ENCODE peak calls at places on chromosomes 6 and 20, in nine cellular contexts. One of them, this sample, is unnamed.

GRCh38 chr20:20492521-20493334 is 124.8 kb downstream of the INSM1 start:
- DNase-seq in epithelial cell of esophagus: no peak
- DNase-seq in cardiac fibroblast: peak; percentile 18
- DNase-seq in cardiac muscle cell: peak; percentile 22
- DNase-seq in testis: no peak
- DNase-seq in tibial artery: no peak
- DNase-seq in CD8-positive, alpha-beta T cell: no peak
- DNase-seq in IMR-90: no peak
- DNase-seq in brain microvascular endothelial cell: no peak
- DNase-seq in this sample: no peak

GRCh38 chr20:34997171-34997570 is 41.5 kb downstream of the MYH7B start:
- DNase-seq in cardiac muscle cell: peak; percentile 63
- DNase-seq in cardiac fibroblast: no peak
- DNase-seq in IMR-90: peak; percentile 15
- DNase-seq in testis: peak; percentile 64
- DNase-seq in CD8-positive, alpha-beta T cell: no peak
- DNase-seq in epithelial cell of esophagus: peak; percentile 30
- DNase-seq in tibial artery: no peak
- DNase-seq in brain microvascular endothelial cell: no peak
- DNase-seq in this sample: no peak

GRCh38 chr20:61933951-61934715 is 131.5 kb downstream of the TAF4 start:
- DNase-seq in IMR-90: no peak
- DNase-seq in cardiac muscle cell: no peak
- DNase-seq in epithelial cell of esophagus: no peak
- DNase-seq in tibial artery: peak; percentile 13
- DNase-seq in CD8-positive, alpha-beta T cell: no peak
- DNase-seq in testis: no peak
- DNase-seq in cardiac fibroblast: no peak
- DNase-seq in brain microvascular endothelial cell: no peak
- DNase-seq in this sample: no peak

GRCh38 chr6:42523158-42523814 is 40.5 kb upstream of the UBR2 start:
- DNase-seq in brain microvascular endothelial cell: peak; percentile 84
- DNase-seq in cardiac muscle cell: no peak
- DNase-seq in epithelial cell of esophagus: peak; percentile 43
- DNase-seq in CD8-positive, alpha-beta T cell: no peak
- DNase-seq in tibial artery: no peak
- DNase-seq in cardiac fibroblast: no peak
- DNase-seq in IMR-90: peak; percentile 37
- DNase-seq in testis: peak; percentile 37
- DNase-seq in this sample: no peak

GRCh38 chr20:10217517-10218410 is 866 bp upstream of the SNAP25 start:
- DNase-seq in IMR-90: peak; percentile 96
- DNase-seq in cardiac muscle cell: peak; percentile 99
- DNase-seq in brain microvascular endothelial cell: peak; percentile 84
- DNase-seq in cardiac fibroblast: peak; percentile 92
- DNase-seq in testis: peak; percentile 91
- DNase-seq in tibial artery: peak; percentile 35
- DNase-seq in CD8-positive, alpha-beta T cell: no peak
- DNase-seq in epithelial cell of esophagus: peak; percentile 63
- DNase-seq in this sample: peak; percentile 90

GRCh38 chr6:152563182-152563581 is 74.0 kb downstream of the SYNE1 start:
- DNase-seq in cardiac muscle cell: no peak
- DNase-seq in cardiac fibroblast: no peak
- DNase-seq in CD8-positive, alpha-beta T cell: no peak
- DNase-seq in IMR-90: no peak
- DNase-seq in brain microvascular endothelial cell: no peak
- DNase-seq in epithelial cell of esophagus: no peak
- DNase-seq in tibial artery: no peak
- DNase-seq in testis: no peak
- DNase-seq in this sample: no peak

GRCh38 chr6:161481786-161482516 is 208.1 kb upstream of the AGPAT4 start:
- DNase-seq in cardiac fibroblast: peak; percentile 16
- DNase-seq in IMR-90: no peak
- DNase-seq in testis: no peak
- DNase-seq in epithelial cell of esophagus: peak; percentile 8
- DNase-seq in cardiac muscle cell: no peak
- DNase-seq in CD8-positive, alpha-beta T cell: no peak
- DNase-seq in brain microvascular endothelial cell: peak; percentile 11
- DNase-seq in tibial artery: no peak
- DNase-seq in this sample: peak; percentile 29

GRCh38 chr6:121780325-121781313 is 345.2 kb downstream of the GJA1 start:
- DNase-seq in CD8-positive, alpha-beta T cell: no peak
- DNase-seq in epithelial cell of esophagus: peak; percentile 93
- DNase-seq in brain microvascular endothelial cell: peak; percentile 59
- DNase-seq in testis: peak; percentile 23
- DNase-seq in IMR-90: peak; percentile 92
- DNase-seq in cardiac fibroblast: peak; percentile 95
- DNase-seq in cardiac muscle cell: peak; percentile 96
- DNase-seq in tibial artery: peak; percentile 88
- DNase-seq in this sample: peak; percentile 94

GRCh38 chr6:20291764-20292227 is 79.5 kb upstream of the MBOAT1 start:
- DNase-seq in CD8-positive, alpha-beta T cell: peak; percentile 34
- DNase-seq in IMR-90: peak; percentile 82
- DNase-seq in tibial artery: peak; percentile 87
- DNase-seq in epithelial cell of esophagus: peak; percentile 85
- DNase-seq in cardiac fibroblast: peak; percentile 89
- DNase-seq in testis: peak; percentile 93
- DNase-seq in cardiac muscle cell: peak; percentile 90
- DNase-seq in brain microvascular endothelial cell: peak; percentile 74
- DNase-seq in this sample: peak; percentile 90

GRCh38 chr20:36145877-36146707 is 8.4 kb upstream of the EPB41L1 start:
- DNase-seq in IMR-90: peak; percentile 44
- DNase-seq in cardiac muscle cell: peak; percentile 32
- DNase-seq in cardiac fibroblast: peak; percentile 39
- DNase-seq in testis: no peak
- DNase-seq in CD8-positive, alpha-beta T cell: no peak
- DNase-seq in brain microvascular endothelial cell: no peak
- DNase-seq in tibial artery: peak; percentile 47
- DNase-seq in epithelial cell of esophagus: no peak
- DNase-seq in this sample: no peak

GRCh38 chr6:115798229-115798628 is 262.5 kb downstream of the FRK start:
- DNase-seq in CD8-positive, alpha-beta T cell: no peak
- DNase-seq in cardiac fibroblast: no peak
- DNase-seq in epithelial cell of esophagus: no peak
- DNase-seq in tibial artery: no peak
- DNase-seq in cardiac muscle cell: no peak
- DNase-seq in testis: no peak
- DNase-seq in IMR-90: no peak
- DNase-seq in brain microvascular endothelial cell: no peak
- DNase-seq in this sample: no peak

GRCh38 chr6:115796061-115796460 is 264.6 kb downstream of the FRK start:
- DNase-seq in epithelial cell of esophagus: no peak
- DNase-seq in CD8-positive, alpha-beta T cell: no peak
- DNase-seq in IMR-90: no peak
- DNase-seq in cardiac muscle cell: no peak
- DNase-seq in tibial artery: no peak
- DNase-seq in cardiac fibroblast: no peak
- DNase-seq in brain microvascular endothelial cell: no peak
- DNase-seq in testis: no peak
- DNase-seq in this sample: no peak

DNA sequence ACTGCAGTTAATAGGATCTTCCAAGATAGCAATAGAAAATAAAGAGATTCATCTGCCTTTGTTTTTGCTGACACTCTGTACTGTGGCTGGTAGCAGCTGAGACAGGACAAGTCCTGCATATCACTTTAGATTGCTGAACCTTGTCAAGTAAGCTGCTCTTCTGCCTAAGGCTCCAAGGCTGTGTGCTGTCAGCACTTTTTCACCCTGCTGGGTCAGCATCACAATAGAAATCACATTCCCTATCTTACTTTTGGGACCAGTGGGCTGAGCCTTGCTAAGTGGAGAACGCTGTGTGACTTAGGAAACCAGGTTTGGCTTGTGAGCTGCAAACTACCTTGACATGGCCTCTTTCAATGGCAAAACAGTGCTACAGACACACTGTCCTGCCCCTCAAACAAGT is 263.9 kb downstream of the FRK start:
- DNase-seq in CD8-positive, alpha-beta T cell: no peak
- DNase-seq in cardiac fibroblast: no peak
- DNase-seq in testis: no peak
- DNase-seq in tibial artery: no peak
- DNase-seq in brain microvascular endothelial cell: no peak
- DNase-seq in cardiac muscle cell: no peak
- DNase-seq in IMR-90: no peak
- DNase-seq in epithelial cell of esophagus: no peak
- DNase-seq in this sample: no peak
- TF ChIP-seq CTCF in CD8-positive, alpha-beta T cell: no peak
- TF ChIP-seq CTCF in cardiac fibroblast: no peak
- TF ChIP-seq CTCF in testis: no peak
- TF ChIP-seq CTCF in tibial artery: no peak
- TF ChIP-seq CTCF in brain microvascular endothelial cell: no peak
- TF ChIP-seq CTCF in cardiac muscle cell: no peak
- TF ChIP-seq CTCF in IMR-90: no peak
- TF ChIP-seq CTCF in epithelial cell of esophagus: no peak
- TF ChIP-seq CTCF in this sample: no peak

GRCh38 chr6:27679308-27679967 is 206.5 kb upstream of the ZNF184 start:
- DNase-seq in epithelial cell of esophagus: peak; percentile 58
- DNase-seq in CD8-positive, alpha-beta T cell: no peak
- DNase-seq in testis: no peak
- DNase-seq in brain microvascular endothelial cell: no peak
- DNase-seq in tibial artery: no peak
- DNase-seq in cardiac fibroblast: no peak
- DNase-seq in IMR-90: no peak
- DNase-seq in cardiac muscle cell: peak; percentile 45
- DNase-seq in this sample: no peak

GRCh38 chr6:27684264-27685211 is 211.6 kb upstream of the ZNF184 start:
- DNase-seq in tibial artery: no peak
- DNase-seq in cardiac fibroblast: peak; percentile 68
- DNase-seq in CD8-positive, alpha-beta T cell: no peak
- DNase-seq in epithelial cell of esophagus: peak; percentile 88
- DNase-seq in cardiac muscle cell: peak; percentile 84
- DNase-seq in IMR-90: peak; percentile 76
- DNase-seq in testis: peak; percentile 70
- DNase-seq in brain microvascular endothelial cell: peak; percentile 94
- DNase-seq in this sample: peak; percentile 75

GRCh38 chr6:27678449-27678848 is 205.5 kb upstream of the ZNF184 start:
- DNase-seq in tibial artery: no peak
- DNase-seq in CD8-positive, alpha-beta T cell: no peak
- DNase-seq in epithelial cell of esophagus: no peak
- DNase-seq in testis: no peak
- DNase-seq in cardiac fibroblast: no peak
- DNase-seq in IMR-90: no peak
- DNase-seq in cardiac muscle cell: no peak
- DNase-seq in brain microvascular endothelial cell: no peak
- DNase-seq in this sample: no peak

GRCh38 chr6:27685278-27685677 is 212.4 kb upstream of the ZNF184 start:
- DNase-seq in cardiac fibroblast: no peak
- DNase-seq in IMR-90: no peak
- DNase-seq in CD8-positive, alpha-beta T cell: no peak
- DNase-seq in brain microvascular endothelial cell: no peak
- DNase-seq in tibial artery: no peak
- DNase-seq in cardiac muscle cell: no peak
- DNase-seq in epithelial cell of esophagus: no peak
- DNase-seq in testis: no peak
- DNase-seq in this sample: no peak

GRCh38 chr6:27679968-27680694 is 207.2 kb upstream of the ZNF184 start:
- DNase-seq in cardiac fibroblast: no peak
- DNase-seq in cardiac muscle cell: no peak
- DNase-seq in brain microvascular endothelial cell: no peak
- DNase-seq in tibial artery: no peak
- DNase-seq in testis: no peak
- DNase-seq in IMR-90: no peak
- DNase-seq in CD8-positive, alpha-beta T cell: no peak
- DNase-seq in epithelial cell of esophagus: peak; percentile 23
- DNase-seq in this sample: no peak
- H3K4me3 ChIP-seq in cardiac fibroblast: peak overlapping the region; percentile 3
- H3K4me3 ChIP-seq in cardiac muscle cell: peak overlapping the region; percentile 22
- H3K4me3 ChIP-seq in brain microvascular endothelial cell: peak overlapping the region; percentile 29
- H3K4me3 ChIP-seq in tibial artery: no peak overlapping the region
- H3K4me3 ChIP-seq in testis: no peak overlapping the region
- H3K4me3 ChIP-seq in IMR-90: peak overlapping the region; percentile 34
- H3K4me3 ChIP-seq in CD8-positive, alpha-beta T cell: no peak overlapping the region
- H3K4me3 ChIP-seq in epithelial cell of esophagus: peak overlapping the region; percentile 54
- H3K4me3 ChIP-seq in this sample: peak overlapping the region; percentile 17

GRCh38 chr6:169982461-169983386 is 231.3 kb downstream of the ERMARD start:
- DNase-seq in cardiac muscle cell: no peak
- DNase-seq in tibial artery: peak; percentile 12
- DNase-seq in cardiac fibroblast: no peak
- DNase-seq in IMR-90: no peak
- DNase-seq in CD8-positive, alpha-beta T cell: no peak
- DNase-seq in epithelial cell of esophagus: no peak
- DNase-seq in brain microvascular endothelial cell: no peak
- DNase-seq in testis: no peak
- DNase-seq in this sample: no peak
- TF ChIP-seq CTCF in cardiac muscle cell: no peak
- TF ChIP-seq CTCF in tibial artery: no peak
- TF ChIP-seq CTCF in cardiac fibroblast: no peak
- TF ChIP-seq CTCF in IMR-90: no peak
- TF ChIP-seq CTCF in CD8-positive, alpha-beta T cell: no peak
- TF ChIP-seq CTCF in epithelial cell of esophagus: no peak
- TF ChIP-seq CTCF in brain microvascular endothelial cell: no peak
- TF ChIP-seq CTCF in testis: no peak
- TF ChIP-seq CTCF in this sample: no peak

GRCh38 chr6:10414766-10415592 is at the start of gene TFAP2A:
- DNase-seq in tibial artery: no peak
- DNase-seq in brain microvascular endothelial cell: peak; percentile 16
- DNase-seq in epithelial cell of esophagus: peak; percentile 95
- DNase-seq in IMR-90: peak; percentile 56
- DNase-seq in cardiac fibroblast: peak; percentile 61
- DNase-seq in CD8-positive, alpha-beta T cell: no peak
- DNase-seq in testis: no peak
- DNase-seq in cardiac muscle cell: peak; percentile 42
- DNase-seq in this sample: peak; percentile 59
- H3K4me3 ChIP-seq in tibial artery: peak within 1 kb of the TSS; percentile 72
- H3K4me3 ChIP-seq in brain microvascular endothelial cell: peak within 1 kb of the TSS; percentile 66
- H3K4me3 ChIP-seq in epithelial cell of esophagus: peak within 1 kb of the TSS; percentile 84
- H3K4me3 ChIP-seq in IMR-90: peak within 1 kb of the TSS; percentile 67
- H3K4me3 ChIP-seq in cardiac fibroblast: peak within 1 kb of the TSS; percentile 63
- H3K4me3 ChIP-seq in CD8-positive, alpha-beta T cell: no peak within 1 kb of the TSS
- H3K4me3 ChIP-seq in testis: no peak within 1 kb of the TSS
- H3K4me3 ChIP-seq in cardiac muscle cell: no peak within 1 kb of the TSS
- H3K4me3 ChIP-seq in this sample: peak within 1 kb of the TSS; percentile 72

DNA sequence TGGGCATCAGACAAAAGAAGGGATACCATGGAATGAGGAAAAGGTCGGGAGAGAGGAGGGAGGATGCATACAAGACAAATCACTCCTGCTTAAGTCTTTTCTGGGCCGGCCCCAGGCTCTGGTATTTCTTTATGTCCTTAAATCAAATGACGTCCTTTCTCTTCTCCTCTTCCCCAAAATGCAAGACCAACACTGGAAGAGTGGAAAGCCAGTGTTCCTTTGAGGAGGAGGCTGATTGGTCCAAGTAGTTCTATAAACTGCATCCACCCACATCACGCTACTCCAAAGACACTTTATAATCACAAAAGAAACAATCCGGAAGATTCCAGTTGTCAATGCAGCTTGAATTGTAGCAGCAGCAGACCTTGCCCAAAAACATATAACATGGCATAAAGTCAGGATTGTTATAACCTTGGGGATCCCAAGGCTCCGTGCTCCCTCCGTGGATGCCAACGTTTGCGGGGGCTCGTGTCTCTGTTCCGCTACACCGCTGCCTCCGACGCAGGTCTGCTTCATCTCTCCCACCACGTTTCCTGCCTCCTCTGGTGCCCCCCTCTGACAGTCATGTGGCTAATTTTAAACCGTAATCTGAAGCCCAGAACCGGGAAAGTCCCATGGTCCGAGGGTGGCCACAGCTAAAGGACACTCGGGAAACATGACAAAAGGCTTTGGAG is 47.1 kb downstream of the MCUR1 start:
- DNase-seq in epithelial cell of esophagus: no peak
- DNase-seq in CD8-positive, alpha-beta T cell: peak; percentile 11
- DNase-seq in tibial artery: peak; percentile 66
- DNase-seq in cardiac muscle cell: peak; percentile 40
- DNase-seq in brain microvascular endothelial cell: peak; percentile 41
- DNase-seq in IMR-90: peak; percentile 44
- DNase-seq in cardiac fibroblast: peak; percentile 44
- DNase-seq in testis: peak; percentile 76
- DNase-seq in this sample: peak; percentile 31
- TF ChIP-seq CTCF in epithelial cell of esophagus: no peak
- TF ChIP-seq CTCF in CD8-positive, alpha-beta T cell: peak; percentile 10
- TF ChIP-seq CTCF in tibial artery: peak; percentile 21
- TF ChIP-seq CTCF in cardiac muscle cell: peak; percentile 21
- TF ChIP-seq CTCF in brain microvascular endothelial cell: peak; percentile 34
- TF ChIP-seq CTCF in IMR-90: no peak
- TF ChIP-seq CTCF in cardiac fibroblast: no peak
- TF ChIP-seq CTCF in testis: no peak
- TF ChIP-seq CTCF in this sample: peak; percentile 8